ENCODE peak calls at places on chromosomes 4 and X, in eight cellular contexts. B, X, N, G, J, T, Z and I are unnamed samples.

GRCh38 chr4:1685604-1686150 is 1.6 kb upstream of the FAM53A start:
- DNase-seq in B (no peak), T (no peak), X (no peak), J (no peak), G (no peak), Z (no peak), N (no peak), I (no peak)

GRCh38 chr4:36254355-36254754 is 10.0 kb upstream of the ARAP2 start:
- DNase-seq in N (no peak), Z (no peak), J (no peak), T (no peak), B (no peak), X (no peak), G (no peak), I (no peak)

GRCh38 chr4:99205104-99205979 is 13.7 kb downstream of the ADH6 start:
- DNase-seq in N (peak), B (peak), Z (no peak), X (no peak), G (no peak), J (no peak), T (no peak), I (no peak)

GRCh38 chr4:98584265-98584664 is 74.1 kb downstream of the TSPAN5 start:
- DNase-seq in N (peak), G (no peak), X (no peak), T (no peak), J (no peak), B (no peak), Z (no peak), I (peak)

GRCh38 chr4:108287834-108288413 is 119.2 kb upstream of the LEF1 start:
- DNase-seq in X (no peak), Z (no peak), B (no peak), N (no peak), J (no peak), G (no peak), T (no peak), I (no peak)

GRCh38 chr4:102037566-102037965 is 247.0 kb downstream of the BANK1 start:
- DNase-seq in N (no peak), G (peak), J (no peak), X (no peak), B (no peak), Z (no peak), T (no peak), I (no peak)

GRCh38 chrX:3268804-3269203 is 77.6 kb downstream of the MXRA5 start:
- DNase-seq in X (no peak), G (peak), T (peak), J (no peak), B (no peak), N (peak), Z (no peak), I (no peak)

GRCh38 chrX:28981952-28982351 is 394.7 kb downstream of the IL1RAPL1 start:
- DNase-seq in X (no peak), J (no peak), Z (no peak), B (no peak), G (no peak), T (no peak), N (no peak), I (no peak)

GRCh38 chr4:6608758-6609414 is 31.6 kb upstream of the MRFAP1 start:
- DNase-seq in G (no peak), Z (no peak), B (no peak), J (no peak), N (no peak), X (no peak), T (no peak), I (no peak)

GRCh38 chr4:40269133-40269532 is 66.0 kb upstream of the CHRNA9 start:
- DNase-seq in N (no peak), B (no peak), J (no peak), Z (no peak), G (no peak), X (no peak), T (no peak), I (no peak)

GRCh38 chr4:173494013-173494970 is 35.7 kb downstream of the HAND2 start:
- DNase-seq in X (peak), Z (peak), G (peak), J (peak), N (peak), T (peak), B (peak), I (no peak)

GRCh38 chr4:100098681-100099080 is 91.6 kb downstream of the DDIT4L start:
- DNase-seq in Z (no peak), X (no peak), B (no peak), T (no peak), J (no peak), G (peak), N (no peak), I (no peak)

GRCh38 chr4:114924311-114924710 is 189.1 kb downstream of the NDST4 start:
- DNase-seq in Z (no peak), T (no peak), X (no peak), G (no peak), J (no peak), N (no peak), B (no peak), I (no peak)

GRCh38 chr4:120062663-120063195 is 3.9 kb downstream of the MAD2L1 start:
- DNase-seq in X (no peak), Z (no peak), N (peak), G (no peak), T (no peak), B (no peak), J (no peak), I (no peak)
- H3K4me3 ChIP-seq in X (peak), Z (no peak), N (no peak), G (no peak), T (no peak), B (no peak), J (no peak), I (no peak)

DNA sequence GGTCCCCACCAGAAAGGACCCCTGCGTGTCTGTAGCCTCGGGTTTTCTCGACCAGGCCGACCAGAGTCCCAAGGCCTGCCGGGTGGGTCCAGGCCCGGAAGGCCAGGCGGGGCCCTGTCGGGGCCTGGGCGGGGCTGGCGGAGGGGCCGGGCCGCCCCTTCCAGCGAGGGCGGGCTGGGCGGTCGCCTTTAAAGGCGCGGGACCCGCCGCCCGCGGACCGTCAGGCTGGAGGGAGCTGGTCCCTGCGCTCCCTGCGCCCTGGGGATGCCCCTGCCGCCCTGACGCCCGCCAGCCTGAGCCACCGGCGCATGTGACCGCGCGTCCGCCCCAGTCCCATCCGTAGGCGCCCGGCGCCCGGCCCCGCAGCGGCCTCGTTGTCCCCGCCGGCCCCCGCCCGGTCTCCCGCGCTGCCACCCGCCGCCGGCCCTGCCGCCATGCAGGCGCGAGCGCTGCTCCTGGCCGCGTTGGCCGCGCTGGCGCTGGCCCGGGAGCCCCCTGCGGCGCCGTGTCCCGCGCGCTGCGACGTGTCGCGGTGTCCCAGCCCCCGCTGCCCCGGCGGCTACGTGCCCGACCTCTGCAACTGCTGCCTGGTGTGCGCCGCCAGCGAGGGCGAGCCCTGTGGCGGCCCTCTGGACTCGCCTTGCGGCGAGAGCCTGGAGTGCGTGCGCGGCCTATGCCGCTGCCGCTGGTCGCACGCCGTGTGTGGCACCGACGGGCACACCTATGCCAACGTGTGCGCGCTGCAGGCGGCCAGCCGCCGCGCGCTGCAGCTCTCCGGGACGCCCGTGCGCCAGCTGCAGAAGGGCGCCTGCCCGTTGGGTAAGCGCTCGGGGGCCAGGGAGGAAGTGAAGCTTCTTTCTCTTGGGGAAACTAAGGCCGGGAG is at the start of gene HTRA3:
- DNase-seq in G (peak), J (peak), B (peak), T (no peak), Z (peak), X (no peak), N (no peak), I (no peak)
- H3K4me3 ChIP-seq in G (peak), J (peak), B (peak), T (peak), Z (peak), X (no peak), N (no peak), I (no peak)

DNA sequence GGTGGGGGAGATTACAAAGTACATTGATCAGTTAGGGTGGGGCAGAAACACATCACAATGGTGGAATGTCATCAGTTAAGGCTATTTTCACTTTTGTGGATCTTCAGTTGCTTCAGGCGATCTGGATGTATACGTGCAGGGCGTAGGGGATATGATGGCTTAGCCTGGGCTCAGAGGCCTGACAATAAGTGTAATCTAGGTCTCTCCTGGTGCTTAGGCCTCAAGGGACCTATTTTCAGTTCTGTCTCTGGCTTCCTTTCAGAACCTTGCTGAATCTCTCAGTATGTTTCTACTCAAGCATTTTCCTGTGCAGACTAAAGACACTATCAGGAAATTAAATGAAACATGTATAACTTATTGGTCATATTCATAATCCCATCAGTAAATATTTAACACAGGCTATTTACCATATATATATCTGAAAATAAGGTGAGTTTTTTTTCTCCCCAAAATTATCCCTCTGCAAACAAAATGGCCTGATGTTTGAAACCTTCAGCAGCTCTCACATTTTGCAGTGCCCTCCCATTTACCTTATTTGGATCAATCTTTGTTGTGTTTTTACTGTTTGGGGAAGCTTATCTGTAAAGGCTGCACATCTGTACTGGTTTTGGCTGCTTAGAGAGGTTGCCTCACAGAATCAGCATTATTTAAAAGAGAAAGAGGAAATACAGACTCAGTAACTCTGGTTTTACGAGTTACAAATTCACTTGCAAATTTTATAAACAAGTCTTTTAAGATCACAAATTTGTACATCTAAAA is 2.3 kb upstream of the ZCCHC4 start:
- DNase-seq in Z (no peak), T (no peak), J (no peak), X (peak), G (no peak), B (no peak), N (no peak), I (no peak)
- H3K4me3 ChIP-seq in Z (no peak), T (no peak), J (no peak), X (peak), G (no peak), B (no peak), N (no peak), I (no peak)

GRCh38 chrX:48936429-48937064 is 17.7 kb upstream of the PIM2 start:
- DNase-seq in B (no peak), G (no peak), Z (no peak), N (no peak), T (no peak), J (no peak), X (no peak), I (no peak)
- H3K4me3 ChIP-seq in B (no peak), G (no peak), Z (no peak), N (no peak), T (no peak), J (no peak), X (peak), I (no peak)

GRCh38 chrX:150688911-150689451 is 4.2 kb upstream of the MTMR1 start:
- DNase-seq in Z (no peak), J (peak), X (no peak), N (peak), G (peak), B (peak), T (peak), I (peak)
- H3K4me3 ChIP-seq in Z (no peak), J (no peak), X (no peak), N (no peak), G (no peak), B (no peak), T (no peak), I (peak)